ENCODE peak calls at places on chromosomes 3 and 15, in four cellular contexts. U is fibroblast of villous mesenchyme, H is OCI-LY7, S is adrenal gland. A is an unnamed sample.
A peak's percentile ranks its signal among the peaks of the same experiment; 100 is the strongest.

GRCh38 chr3:179056326-179056725 is 15.3 kb downstream of the ZMAT3 start:
- DNase-seq in U (no peak), H (no peak), S (no peak), A (no peak)

GRCh38 chr3:123749716-123750115 is 134.4 kb downstream of the MYLK start:
- DNase-seq in U (peak; percentile 96), H (no peak), S (no peak), A (peak; percentile 90)

GRCh38 chr15:59298255-59298856 is 74.3 kb downstream of the MYO1E start:
- DNase-seq in U (no peak), H (no peak), S (no peak), A (no peak)

GRCh38 chr3:20637729-20638128 is 451.7 kb upstream of the SGO1 start:
- DNase-seq in U (no peak), H (no peak), S (no peak), A (peak; percentile 5)

GRCh38 chr15:60787737-60788513 is 309.0 kb upstream of the ICE2 start:
- DNase-seq in U (no peak), H (peak; percentile 9), S (no peak), A (peak; percentile 23)

GRCh38 chr15:67184208-67184925 is 70.1 kb downstream of the AAGAB start:
- DNase-seq in U (no peak), H (no peak), S (no peak), A (no peak)

GRCh38 chr15:63480441-63480821 is 24.0 kb upstream of the USP3 start:
- DNase-seq in U (no peak), H (no peak), S (no peak), A (no peak)

GRCh38 chr15:67024322-67024997 is 40.9 kb upstream of the SMAD3 start:
- DNase-seq in U (peak; percentile 97), H (no peak), S (peak; percentile 91), A (peak; percentile 96)

GRCh38 chr3:8507496-8507895 is 5.9 kb downstream of the LMCD1 start:
- DNase-seq in U (no peak), H (peak; percentile 57), S (no peak), A (no peak)

GRCh38 chr3:109806929-109807328 is 469.6 kb upstream of the DPPA4 start:
- DNase-seq in U (peak; percentile 7), H (peak; percentile 10), S (peak; percentile 7), A (peak; percentile 80)

GRCh38 chr3:55467099-55467498 is 20.0 kb downstream of the WNT5A start:
- DNase-seq in U (peak; percentile 49), H (no peak), S (no peak), A (peak; percentile 68)

GRCh38 chr3:94311651-94312050 is 248.8 kb downstream of the NSUN3 start:
- DNase-seq in U (no peak), H (no peak), S (no peak), A (no peak)

GRCh38 chr15:39195988-39196486 is 384.8 kb upstream of the THBS1 start:
- DNase-seq in U (peak; percentile 50), H (no peak), S (no peak), A (peak; percentile 91)

GRCh38 chr3:9399746-9400145 is 2.3 kb downstream of the SETD5 start:
- DNase-seq in U (peak; percentile 96), H (peak; percentile 45), S (peak; percentile 89), A (peak; percentile 96)

GRCh38 chr3:139123377-139124095 is 78.8 kb upstream of the PRR23C start:
- DNase-seq in U (peak; percentile 34), H (no peak), S (no peak), A (no peak)

GRCh38 chr3:37770938-37771918 is 90.5 kb upstream of the CTDSPL start:
- DNase-seq in U (no peak), H (no peak), S (peak; percentile 91), A (no peak)

GRCh38 chr15:49286649-49287394 is 116.8 kb downstream of the GALK2 start:
- DNase-seq in U (peak; percentile 69), H (no peak), S (no peak), A (no peak)

GRCh38 chr3:112327371-112327951 is 5.5 kb upstream of the CD200 start:
- DNase-seq in U (peak; percentile 71), H (peak; percentile 83), S (peak; percentile 23), A (peak; percentile 84)

GRCh38 chr15:63234479-63234878 is 42.9 kb upstream of the APH1B start:
- DNase-seq in U (peak; percentile 75), H (no peak), S (peak; percentile 76), A (peak; percentile 87)

GRCh38 chr15:62165029-62165792 is at the start of gene C2CD4B:
- DNase-seq in U (no peak), H (no peak), S (peak; percentile 5), A (peak; percentile 39)

GRCh38 chr15:70266412-70267089 is 168.8 kb upstream of the TLE3 start:
- DNase-seq in U (peak; percentile 48), H (no peak), S (peak; percentile 79), A (peak; percentile 57)

GRCh38 chr3:113186566-113186965 is 24.8 kb upstream of the BOC start:
- DNase-seq in U (no peak), H (no peak), S (no peak), A (no peak)

GRCh38 chr3:10548997-10549396 is 43.6 kb upstream of the ATP2B2 start:
- DNase-seq in U (no peak), H (no peak), S (no peak), A (no peak)

GRCh38 chr3:9067352-9067975 is 104.2 kb upstream of the RAD18 start:
- DNase-seq in U (peak; percentile 71), H (peak; percentile 52), S (peak; percentile 64), A (peak; percentile 78)

GRCh38 chr3:150725548-150725947 is 21.8 kb upstream of the ERICH6 start:
- DNase-seq in U (no peak), H (no peak), S (no peak), A (no peak)

GRCh38 chr15:89408512-89409183 is 74.0 kb upstream of the POLG start:
- DNase-seq in U (no peak), H (no peak), S (no peak), A (peak; percentile 19)

GRCh38 chr3:123758081-123758564 is 126.0 kb downstream of the MYLK start:
- DNase-seq in U (peak; percentile 73), H (no peak), S (no peak), A (peak; percentile 55)

GRCh38 chr3:121989943-121990342 is 32.1 kb downstream of the ILDR1 start:
- DNase-seq in U (peak; percentile 25), H (peak; percentile 65), S (peak; percentile 17), A (peak; percentile 39)

GRCh38 chr15:34336333-34336732 is 1.2 kb downstream of the SLC12A6 start:
- DNase-seq in U (no peak), H (no peak), S (no peak), A (no peak)

GRCh38 chr15:32671339-32672325 is 30.1 kb downstream of the SCG5 start:
- DNase-seq in U (no peak), H (no peak), S (no peak), A (no peak)

GRCh38 chr3:167451282-167451681 is 22.6 kb downstream of the SERPINI2 start:
- DNase-seq in U (no peak), H (no peak), S (no peak), A (no peak)

GRCh38 chr3:12947504-12948369 is 106.4 kb upstream of the RPL32 start:
- DNase-seq in U (peak; percentile 85), H (no peak), S (peak; percentile 72), A (peak; percentile 57)

GRCh38 chr3:87332789-87333188 is 56.4 kb upstream of the POU1F1 start:
- DNase-seq in U (no peak), H (no peak), S (no peak), A (no peak)

GRCh38 chr15:46815765-46816164 is 901.5 kb upstream of the SEMA6D start:
- DNase-seq in U (no peak), H (no peak), S (peak; percentile 24), A (no peak)
- H3K4me3 ChIP-seq in U (no peak overlapping the region), H (no peak overlapping the region), S (no peak overlapping the region), A (no peak overlapping the region)

DNA sequence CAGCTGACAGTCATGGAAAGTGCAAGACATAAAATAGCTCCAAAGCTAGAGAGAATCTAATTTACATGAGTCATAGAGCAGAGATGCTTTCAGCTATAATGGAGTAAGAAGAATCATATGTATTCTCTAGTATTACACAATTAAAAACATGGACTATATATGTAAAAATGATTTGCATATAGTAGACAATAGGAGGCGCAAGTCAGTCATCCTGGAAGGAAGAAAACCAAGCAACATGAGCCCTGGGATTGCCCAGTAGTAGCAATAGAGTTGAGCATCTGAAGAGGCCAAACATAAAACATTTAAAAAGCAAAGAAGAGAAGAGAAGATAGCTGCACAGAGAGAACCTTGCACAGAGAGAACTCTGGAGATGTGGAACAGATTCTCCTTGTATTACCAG is 455.0 kb downstream of the EPHA3 start:
- DNase-seq in U (no peak), H (no peak), S (no peak), A (no peak)
- TF ChIP-seq CTCF in U (no peak), H (no peak), S (no peak), A (peak; percentile 8)

DNA sequence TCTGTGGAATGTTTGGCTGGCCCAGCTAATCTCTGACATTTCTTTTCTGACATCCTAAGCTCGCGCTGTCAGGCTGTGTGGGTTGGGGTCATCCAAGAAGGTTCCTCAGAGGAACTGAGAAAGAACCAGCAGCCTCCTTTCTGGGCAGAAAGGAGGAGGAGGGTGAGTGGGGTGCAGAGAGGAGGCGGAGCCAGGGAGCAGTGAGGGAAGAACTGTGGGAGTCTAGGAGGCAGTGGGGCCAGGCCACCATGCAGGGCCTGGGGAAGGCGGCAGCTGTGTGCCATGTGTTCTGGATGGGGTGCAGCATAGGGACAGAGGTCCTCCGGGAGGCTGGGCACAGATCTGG is 5.3 kb downstream of the SEMA7A start:
- DNase-seq in U (no peak), H (no peak), S (no peak), A (no peak)
- H3K4me3 ChIP-seq in U (no peak overlapping the region), H (no peak overlapping the region), S (no peak overlapping the region), A (no peak overlapping the region)

GRCh38 chr3:63791974-63792373 is 27.1 kb upstream of the C3orf49 start:
- DNase-seq in U (peak; percentile 81), H (no peak), S (no peak), A (peak; percentile 72)
- TF ChIP-seq CTCF in U (peak; percentile 45), H (peak; percentile 46), S (peak; percentile 21), A (peak; percentile 19)

GRCh38 chr15:96409231-96410138 is 79.0 kb downstream of the NR2F2 start:
- DNase-seq in U (peak; percentile 24), H (no peak), S (peak; percentile 15), A (peak; percentile 20)
- H3K4me3 ChIP-seq in U (peak overlapping the region; percentile 34), H (no peak overlapping the region), S (peak overlapping the region; percentile 54), A (peak overlapping the region; percentile 27)

GRCh38 chr3:140922634-140923033 is 19.0 kb upstream of the SLC25A36 start:
- DNase-seq in U (peak; percentile 53), H (peak; percentile 24), S (no peak), A (peak; percentile 49)
- TF ChIP-seq CTCF in U (peak; percentile 70), H (peak; percentile 74), S (peak; percentile 45), A (peak; percentile 48)

GRCh38 chr3:27720029-27720518 is 2.0 kb downstream of the EOMES start:
- DNase-seq in U (no peak), H (no peak), S (no peak), A (no peak)

GRCh38 chr3:27718459-27718858 is 3.7 kb downstream of the EOMES start:
- DNase-seq in U (no peak), H (no peak), S (no peak), A (no peak)

GRCh38 chr3:27720899-27721716 is 1.0 kb downstream of the EOMES start:
- DNase-seq in U (no peak), H (no peak), S (no peak), A (no peak)

GRCh38 chr3:27717200-27717852 is 4.8 kb downstream of the EOMES start:
- DNase-seq in U (no peak), H (no peak), S (no peak), A (no peak)

GRCh38 chr3:27719306-27720003 is 2.7 kb downstream of the EOMES start:
- DNase-seq in U (no peak), H (no peak), S (no peak), A (no peak)
- H3K4me3 ChIP-seq in U (no peak overlapping the region), H (no peak overlapping the region), S (no peak overlapping the region), A (no peak overlapping the region)